ENCODE peak calls at places on chromosome 13, in five cellular contexts. One of them, this sample, is unnamed.

GRCh38 chr13:56400774-56401173 is 739.9 kb upstream of the PRR20A start:
- DNase-seq in D721Med: no peak
- DNase-seq in NCI-H345: no peak
- DNase-seq in GM12865: no peak
- DNase-seq in adipocyte: no peak
- DNase-seq in this sample: no peak

GRCh38 chr13:99380921-99381645 is 73.9 kb upstream of the GPR183 start:
- DNase-seq in GM12865: peak
- DNase-seq in adipocyte: no peak
- DNase-seq in NCI-H345: no peak
- DNase-seq in D721Med: no peak
- DNase-seq in this sample: no peak

GRCh38 chr13:93771229-93771628 is 544.6 kb downstream of the GPC6 start:
- DNase-seq in D721Med: no peak
- DNase-seq in NCI-H345: peak
- DNase-seq in GM12865: no peak
- DNase-seq in adipocyte: no peak
- DNase-seq in this sample: no peak

GRCh38 chr13:98173431-98173921 is 3.6 kb downstream of the RNF113B start:
- DNase-seq in D721Med: no peak
- DNase-seq in NCI-H345: no peak
- DNase-seq in GM12865: no peak
- DNase-seq in adipocyte: peak
- DNase-seq in this sample: peak

GRCh38 chr13:63088226-63088625 is 1672.6 kb upstream of the PCDH20 start:
- DNase-seq in adipocyte: no peak
- DNase-seq in NCI-H345: no peak
- DNase-seq in GM12865: no peak
- DNase-seq in D721Med: no peak
- DNase-seq in this sample: no peak

GRCh38 chr13:103022328-103022727 is 43.9 kb downstream of the SLC10A2 start:
- DNase-seq in NCI-H345: no peak
- DNase-seq in GM12865: no peak
- DNase-seq in adipocyte: no peak
- DNase-seq in D721Med: no peak
- DNase-seq in this sample: no peak

GRCh38 chr13:31090921-31091624 is 70.6 kb downstream of the HSPH1 start:
- DNase-seq in GM12865: peak
- DNase-seq in D721Med: no peak
- DNase-seq in adipocyte: no peak
- DNase-seq in NCI-H345: peak
- DNase-seq in this sample: no peak

GRCh38 chr13:23696610-23697009 is 126.4 kb downstream of the TNFRSF19 start:
- DNase-seq in NCI-H345: no peak
- DNase-seq in adipocyte: no peak
- DNase-seq in GM12865: no peak
- DNase-seq in D721Med: no peak
- DNase-seq in this sample: no peak

GRCh38 chr13:79382545-79383275 is 23.3 kb downstream of the RBM26 start:
- DNase-seq in GM12865: peak
- DNase-seq in NCI-H345: peak
- DNase-seq in adipocyte: no peak
- DNase-seq in D721Med: no peak
- DNase-seq in this sample: no peak

GRCh38 chr13:39892731-39893293 is 237.3 kb downstream of the COG6 start:
- DNase-seq in GM12865: no peak
- DNase-seq in D721Med: no peak
- DNase-seq in NCI-H345: no peak
- DNase-seq in adipocyte: peak
- DNase-seq in this sample: no peak

GRCh38 chr13:67341406-67341805 is 111.3 kb upstream of the PCDH9 start:
- DNase-seq in GM12865: no peak
- DNase-seq in NCI-H345: no peak
- DNase-seq in D721Med: no peak
- DNase-seq in adipocyte: no peak
- DNase-seq in this sample: no peak

GRCh38 chr13:112131081-112131739 is 64.3 kb downstream of the SOX1 start:
- DNase-seq in D721Med: no peak
- DNase-seq in adipocyte: no peak
- DNase-seq in NCI-H345: no peak
- DNase-seq in GM12865: no peak
- DNase-seq in this sample: no peak

GRCh38 chr13:100203696-100204367 is 114.9 kb downstream of the PCCA start:
- DNase-seq in GM12865: peak
- DNase-seq in NCI-H345: no peak
- DNase-seq in adipocyte: no peak
- DNase-seq in D721Med: no peak
- DNase-seq in this sample: no peak

This sample was measured in AG09309.